ENCODE peak calls at places on chromosomes 16 and 17, in ten cellular contexts. A is activated CD4-positive, alpha-beta T cell treated with anti-CD3 and anti-CD28 coated beads, Interleukin-2, amount 50 U/mL, for 1 hour; M is NCI-H187; G is NCI-H510A; E is left lobe of liver; U is occipital lobe; J is upper lobe of left lung; N is stimulated activated CD8-positive, alpha-beta memory T cell treated with anti-CD3 and anti-CD28 coated beads, Interleukin-12 subunit alpha, Interleukin-12 subunit beta, amount 100 ng/mL, for 4 hours; Z is head of caudate nucleus; W is AG04450. L is an unnamed sample.

GRCh38 chr17:62641101-62641500 is 13.6 kb downstream of the MRC2 start:
- DNase-seq in E (no peak), N (no peak), U (no peak), J (no peak), G (no peak), W (no peak), M (no peak), A (no peak), Z (no peak), L (no peak)

GRCh38 chr16:58589311-58589890 is 40.2 kb downstream of the CNOT1 start:
- DNase-seq in M (no peak), J (no peak), A (no peak), E (no peak), U (no peak), G (no peak), W (no peak), N (no peak), Z (no peak), L (no peak)

GRCh38 chr17:8649157-8650118 is 18.9 kb upstream of the MYH10 start:
- DNase-seq in N (no peak), A (no peak), E (no peak), J (no peak), M (no peak), U (no peak), W (peak), G (no peak), Z (no peak), L (peak)

GRCh38 chr17:61285483-61286320 is 113.9 kb upstream of the TBX2 start:
- DNase-seq in J (peak), M (no peak), W (peak), G (no peak), E (no peak), Z (no peak), A (no peak), U (no peak), N (no peak), L (no peak)

GRCh38 chr17:48539177-48539576 is 5.7 kb downstream of the HOXB2 start:
- DNase-seq in W (no peak), E (no peak), U (no peak), J (no peak), N (no peak), M (no peak), G (no peak), A (no peak), Z (no peak), L (no peak)

GRCh38 chr17:44901323-44901965 is 2.2 kb upstream of the EFTUD2 start:
- DNase-seq in A (no peak), M (no peak), J (no peak), G (no peak), E (no peak), Z (no peak), W (peak), N (no peak), U (no peak), L (no peak)

GRCh38 chr17:27597188-27597580 is 33.8 kb upstream of the LGALS9 start:
- DNase-seq in U (no peak), A (no peak), E (no peak), G (no peak), Z (no peak), J (no peak), W (no peak), M (no peak), N (no peak), L (no peak)

GRCh38 chr16:67181346-67181745 is 2.4 kb downstream of the MATCAP1 start:
- DNase-seq in W (peak), J (no peak), N (no peak), Z (no peak), U (peak), M (no peak), E (no peak), A (no peak), G (no peak), L (no peak)

GRCh38 chr17:39553326-39553945 is 54.3 kb downstream of the NEUROD2 start:
- DNase-seq in A (no peak), E (no peak), Z (peak), U (no peak), J (no peak), W (no peak), G (no peak), M (no peak), N (no peak), L (no peak)

GRCh38 chr17:27473190-27473747 is 17.0 kb downstream of the KSR1 start:
- DNase-seq in J (no peak), U (no peak), A (no peak), M (no peak), G (no peak), W (no peak), N (peak), E (no peak), Z (no peak), L (no peak)

GRCh38 chr17:79203016-79203415 is 128.4 kb downstream of the ENGASE start:
- DNase-seq in G (no peak), N (no peak), E (no peak), W (no peak), M (no peak), J (no peak), U (no peak), Z (no peak), A (no peak), L (no peak)

GRCh38 chr17:233473-233941 is 52.1 kb upstream of the DOC2B start:
- DNase-seq in A (no peak), W (no peak), N (no peak), G (no peak), E (peak), M (no peak), Z (no peak), U (no peak), J (no peak), L (no peak)

GRCh38 chr16:8644513-8645140 is 23.1 kb downstream of the METTL22 start:
- DNase-seq in U (no peak), M (no peak), N (no peak), G (no peak), A (no peak), E (no peak), W (no peak), J (peak), Z (no peak), L (no peak)

GRCh38 chr17:82236142-82236971 is 7.5 kb downstream of the SLC16A3 start:
- DNase-seq in E (peak), N (peak), M (no peak), W (no peak), G (no peak), A (peak), U (peak), Z (peak), J (peak), L (peak)

GRCh38 chr16:8660841-8661301 is 13.5 kb upstream of the ABAT start:
- DNase-seq in A (peak), G (peak), J (no peak), M (no peak), N (peak), U (peak), W (peak), E (peak), Z (peak), L (peak)

GRCh38 chr17:17789828-17790672 is 46.7 kb downstream of the SREBF1 start:
- DNase-seq in A (no peak), W (no peak), Z (no peak), E (no peak), N (no peak), J (no peak), G (no peak), M (no peak), U (no peak), L (no peak)

GRCh38 chr16:2095315-2095853 is 40.3 kb downstream of the PKD1 start:
- DNase-seq in U (no peak), E (no peak), W (no peak), Z (no peak), G (no peak), A (no peak), N (no peak), J (peak), M (no peak), L (no peak)